ENCODE peak calls at places on chromosomes 4 and X, in four cellular contexts. One of them, this sample, is unnamed.

GRCh38 chr4:162010362-162010761 is 153.4 kb downstream of the FSTL5 start:
- DNase-seq in fibroblast of lung: peak; percentile 0
- DNase-seq in esophagus squamous epithelium: no peak
- DNase-seq in HepG2: no peak
- DNase-seq in this sample: no peak

GRCh38 chr4:17528526-17529165 is 13.7 kb downstream of the CLRN2 start:
- DNase-seq in fibroblast of lung: no peak
- DNase-seq in esophagus squamous epithelium: no peak
- DNase-seq in HepG2: no peak
- DNase-seq in this sample: no peak

GRCh38 chrX:45697591-45697990 is 496.9 kb upstream of the DIPK2B start:
- DNase-seq in fibroblast of lung: peak; percentile 80
- DNase-seq in esophagus squamous epithelium: no peak
- DNase-seq in HepG2: no peak
- DNase-seq in this sample: no peak

GRCh38 chrX:18997916-18998315 is 14.0 kb upstream of the PHKA2 start:
- DNase-seq in fibroblast of lung: no peak
- DNase-seq in esophagus squamous epithelium: no peak
- DNase-seq in HepG2: no peak
- DNase-seq in this sample: no peak

GRCh38 chrX:40100141-40100536 is 2.4 kb upstream of the BCOR start:
- DNase-seq in fibroblast of lung: no peak
- DNase-seq in esophagus squamous epithelium: no peak
- DNase-seq in HepG2: no peak
- DNase-seq in this sample: no peak

GRCh38 chrX:1248381-1249061 is 20.1 kb upstream of the CSF2RA start:
- DNase-seq in fibroblast of lung: no peak
- DNase-seq in esophagus squamous epithelium: no peak
- DNase-seq in HepG2: peak; percentile 7
- DNase-seq in this sample: no peak

GRCh38 chr4:55124337-55125076 is 888 bp downstream of the KDR start:
- DNase-seq in fibroblast of lung: peak; percentile 8
- DNase-seq in esophagus squamous epithelium: no peak
- DNase-seq in HepG2: no peak
- DNase-seq in this sample: no peak

GRCh38 chrX:72306851-72307645 is 1.3 kb upstream of the CITED1 start:
- DNase-seq in fibroblast of lung: peak; percentile 64
- DNase-seq in esophagus squamous epithelium: no peak
- DNase-seq in HepG2: peak; percentile 17
- DNase-seq in this sample: no peak

GRCh38 chr4:73776363-73776762 is 36.0 kb downstream of the CXCL8 start:
- DNase-seq in fibroblast of lung: peak; percentile 94
- DNase-seq in esophagus squamous epithelium: no peak
- DNase-seq in HepG2: peak; percentile 16
- DNase-seq in this sample: no peak

GRCh38 chrX:119398974-119399771 is at the start of gene SLC25A43:
- DNase-seq in fibroblast of lung: peak; percentile 31
- DNase-seq in esophagus squamous epithelium: no peak
- DNase-seq in HepG2: no peak
- DNase-seq in this sample: no peak

GRCh38 chrX:103151799-103152198 is 58.9 kb upstream of the NXF3 start:
- DNase-seq in fibroblast of lung: no peak
- DNase-seq in esophagus squamous epithelium: no peak
- DNase-seq in HepG2: no peak
- DNase-seq in this sample: no peak
- H3K27ac ChIP-seq in fibroblast of lung: no peak overlapping the region
- H3K27ac ChIP-seq in esophagus squamous epithelium: no peak overlapping the region
- H3K27ac ChIP-seq in HepG2: no peak overlapping the region
- H3K27ac ChIP-seq in this sample: peak overlapping the region; percentile 86

DNA sequence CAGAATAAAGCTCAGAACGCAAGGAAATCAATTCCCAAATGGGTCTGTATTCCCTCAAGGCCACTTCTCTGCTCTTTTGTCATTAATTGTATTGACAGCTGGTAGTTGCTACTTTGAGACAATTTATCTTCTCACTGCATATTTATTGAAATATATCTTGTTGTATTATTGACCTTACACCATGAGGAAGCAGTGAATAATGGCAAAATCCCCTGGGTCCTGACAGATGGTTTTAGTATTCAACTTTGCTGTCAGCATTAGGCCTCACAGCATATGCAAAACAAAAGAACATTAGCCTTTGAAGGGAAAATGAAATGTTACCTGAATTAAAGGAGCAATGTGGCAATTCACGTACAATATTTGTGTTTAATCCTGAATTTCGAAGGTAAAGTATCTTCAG is 406.2 kb upstream of the TRAM1L1 start:
- DNase-seq in fibroblast of lung: no peak
- DNase-seq in esophagus squamous epithelium: no peak
- DNase-seq in HepG2: no peak
- DNase-seq in this sample: no peak
- H3K27ac ChIP-seq in fibroblast of lung: no peak overlapping the region
- H3K27ac ChIP-seq in esophagus squamous epithelium: no peak overlapping the region
- H3K27ac ChIP-seq in HepG2: no peak overlapping the region
- H3K27ac ChIP-seq in this sample: no peak overlapping the region

DNA sequence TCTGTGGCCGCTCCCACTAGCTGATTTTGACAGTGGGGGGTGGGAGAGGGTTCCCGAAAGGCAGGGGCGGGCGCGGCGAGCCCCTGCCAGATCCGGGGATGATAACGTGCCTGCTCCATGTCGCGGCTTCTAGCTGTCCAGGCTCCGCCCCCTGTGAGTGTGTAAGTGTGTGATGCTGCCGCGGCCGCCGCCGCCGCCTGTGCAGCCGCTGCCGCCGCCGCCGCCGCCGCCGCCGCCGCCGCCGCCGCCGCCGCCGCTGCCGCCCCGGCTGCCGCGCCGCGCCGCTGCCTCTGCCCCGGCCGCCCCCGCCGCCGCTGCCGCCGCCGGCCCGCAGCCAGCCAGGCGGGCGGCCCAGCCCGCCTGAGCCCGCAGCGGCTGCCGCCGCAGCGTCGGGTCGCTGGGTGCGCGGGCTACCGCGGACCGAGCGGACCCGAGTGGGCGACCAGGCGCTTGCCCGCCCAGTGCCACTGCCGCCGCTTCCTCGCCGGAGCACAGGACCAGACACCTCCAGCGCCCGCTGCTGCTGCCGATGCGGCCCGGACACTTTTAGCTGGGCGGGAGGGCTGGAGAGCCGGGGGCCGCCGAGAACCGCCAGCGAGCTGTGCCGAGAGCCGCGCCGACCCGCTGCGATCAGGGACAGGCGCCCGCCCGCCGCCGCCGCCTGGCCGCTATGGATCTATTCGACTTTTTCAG is at the start of gene AFF2:
- DNase-seq in fibroblast of lung: peak; percentile 16
- DNase-seq in esophagus squamous epithelium: no peak
- DNase-seq in HepG2: no peak
- DNase-seq in this sample: no peak
- H3K27ac ChIP-seq in fibroblast of lung: no peak within 1 kb of the TSS
- H3K27ac ChIP-seq in esophagus squamous epithelium: no peak within 1 kb of the TSS
- H3K27ac ChIP-seq in HepG2: no peak within 1 kb of the TSS
- H3K27ac ChIP-seq in this sample: no peak within 1 kb of the TSS

GRCh38 chrX:153557618-153558017 is 40.2 kb downstream of the ATP2B3 start:
- DNase-seq in fibroblast of lung: no peak
- DNase-seq in esophagus squamous epithelium: no peak
- DNase-seq in HepG2: no peak
- DNase-seq in this sample: no peak
- H3K27ac ChIP-seq in fibroblast of lung: no peak overlapping the region
- H3K27ac ChIP-seq in esophagus squamous epithelium: no peak overlapping the region
- H3K27ac ChIP-seq in HepG2: no peak overlapping the region
- H3K27ac ChIP-seq in this sample: no peak overlapping the region

GRCh38 chr4:158170691-158171455 is 2.0 kb downstream of the GASK1B start:
- DNase-seq in fibroblast of lung: peak; percentile 34
- DNase-seq in esophagus squamous epithelium: no peak
- DNase-seq in HepG2: peak; percentile 55
- DNase-seq in this sample: peak; percentile 75

GRCh38 chr4:158172196-158172557 is 648 bp downstream of the GASK1B start:
- DNase-seq in fibroblast of lung: peak; percentile 81
- DNase-seq in esophagus squamous epithelium: no peak
- DNase-seq in HepG2: no peak
- DNase-seq in this sample: no peak

GRCh38 chr4:158171456-158171790 is 1.4 kb downstream of the GASK1B start:
- DNase-seq in fibroblast of lung: no peak
- DNase-seq in esophagus squamous epithelium: no peak
- DNase-seq in HepG2: no peak
- DNase-seq in this sample: no peak

GRCh38 chr4:158169931-158170690 is 2.7 kb downstream of the GASK1B start:
- DNase-seq in fibroblast of lung: peak; percentile 48
- DNase-seq in esophagus squamous epithelium: no peak
- DNase-seq in HepG2: peak; percentile 4
- DNase-seq in this sample: no peak

DNA sequence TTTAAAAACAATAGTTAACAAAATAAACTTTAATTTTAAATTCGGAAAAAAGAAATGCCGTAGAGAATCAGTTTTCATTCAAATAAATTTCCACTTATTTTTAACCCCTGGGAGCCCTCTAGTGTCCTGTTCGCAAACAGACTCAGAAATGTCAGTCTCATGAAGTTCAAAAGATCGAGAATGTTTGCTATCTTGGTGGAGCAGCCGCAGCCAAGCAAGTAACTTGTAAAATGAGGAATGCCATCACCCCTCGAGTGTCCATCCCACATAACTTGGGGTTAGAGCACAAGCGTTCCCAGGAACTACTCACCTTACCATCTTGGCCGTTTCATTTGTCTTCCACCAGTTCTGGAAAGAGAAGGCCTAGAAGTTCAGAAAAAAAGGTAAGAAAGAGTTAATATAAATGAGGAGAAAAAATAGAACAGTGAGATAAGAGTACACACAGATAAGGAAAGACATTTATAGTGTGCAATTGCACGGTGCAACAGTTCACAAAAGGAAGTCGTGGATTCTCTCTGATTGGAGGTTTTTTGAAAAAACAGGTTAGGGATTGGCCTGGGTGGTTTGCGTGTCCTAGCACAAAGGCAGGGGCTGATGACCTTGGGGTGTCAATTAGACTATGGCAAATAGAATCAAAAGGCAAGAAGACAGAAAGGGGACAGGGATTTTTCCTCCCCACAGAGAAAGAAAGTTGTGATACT is at the start of gene GASK1B:
- DNase-seq in fibroblast of lung: peak; percentile 80
- DNase-seq in esophagus squamous epithelium: no peak
- DNase-seq in HepG2: peak; percentile 81
- DNase-seq in this sample: no peak
- H3K27ac ChIP-seq in fibroblast of lung: no peak within 1 kb of the TSS
- H3K27ac ChIP-seq in esophagus squamous epithelium: peak within 1 kb of the TSS; percentile 78
- H3K27ac ChIP-seq in HepG2: peak within 1 kb of the TSS; percentile 79
- H3K27ac ChIP-seq in this sample: peak within 1 kb of the TSS; percentile 57

This sample was measured in epithelial cell of prostate.